ENCODE peak calls at places on chromosome 9, in seven cellular contexts. H is amniotic stem cell; Q is activated naive CD4-positive, alpha-beta T cell; I is fibroblast of the aortic adventitia; C is stimulated activated CD8-positive, alpha-beta memory T cell treated with anti-CD3 and anti-CD28 coated beads, Interleukin-7, amount 100 ng/mL, for 1 hour; E is LHCN-M2; J is iris pigment epithelial cell. T is an unnamed sample.

GRCh38 chr9:105994970-105995369 is 300.6 kb downstream of the TMEM38B start:
- DNase-seq in H (no peak), Q (no peak), I (no peak), C (no peak), E (peak; percentile 8), J (peak; percentile 0), T (no peak)

GRCh38 chr9:23725279-23725946 is 100.6 kb downstream of the ELAVL2 start:
- DNase-seq in H (no peak), Q (no peak), I (no peak), C (no peak), E (no peak), J (no peak), T (no peak)

GRCh38 chr9:106886111-106887046 is 23.4 kb downstream of the ZNF462 start:
- DNase-seq in H (no peak), Q (no peak), I (no peak), C (no peak), E (peak; percentile 55), J (no peak), T (no peak)

GRCh38 chr9:127158995-127159801 is 36.8 kb upstream of the ANGPTL2 start:
- DNase-seq in H (peak; percentile 2), Q (no peak), I (peak; percentile 73), C (no peak), E (peak; percentile 92), J (peak; percentile 87), T (no peak)

GRCh38 chr9:110141118-110141797 is 66.7 kb downstream of the C9orf152 start:
- DNase-seq in H (peak; percentile 86), Q (no peak), I (peak; percentile 99), C (no peak), E (peak; percentile 92), J (peak; percentile 94), T (no peak)

GRCh38 chr9:95857896-95858295 is 17.6 kb upstream of the ERCC6L2 start:
- DNase-seq in H (no peak), Q (no peak), I (no peak), C (no peak), E (no peak), J (no peak), T (no peak)

GRCh38 chr9:137499858-137500661 is 40.9 kb upstream of the NSMF start:
- DNase-seq in H (no peak), Q (no peak), I (no peak), C (no peak), E (no peak), J (no peak), T (no peak)

GRCh38 chr9:133855802-133856592 is 117.8 kb upstream of the SARDH start:
- DNase-seq in H (no peak), Q (no peak), I (peak; percentile 14), C (no peak), E (no peak), J (peak; percentile 99), T (no peak)

GRCh38 chr9:135910757-135911156 is 3.4 kb upstream of the CAMSAP1 start:
- DNase-seq in H (no peak), Q (no peak), I (no peak), C (no peak), E (no peak), J (no peak), T (no peak)